ENCODE peak calls at places on chromosome 3, in four cellular contexts. One of them, this sample, is unnamed.

GRCh38 chr3:79392479-79392878 is 375.3 kb downstream of the ROBO1 start:
- DNase-seq in K562: no peak
- DNase-seq in GM12878: no peak
- DNase-seq in WTC11: no peak
- DNase-seq in this sample: no peak

GRCh38 chr3:32948625-32949445 is 2.6 kb upstream of the CCR4 start:
- DNase-seq in WTC11: no peak
- DNase-seq in GM12878: no peak
- DNase-seq in K562: no peak
- DNase-seq in this sample: no peak

GRCh38 chr3:190517696-190518095 is 3.8 kb downstream of the IL1RAP start:
- DNase-seq in K562: no peak
- DNase-seq in WTC11: no peak
- DNase-seq in GM12878: no peak
- DNase-seq in this sample: no peak

GRCh38 chr3:143429628-143430514 is 310.3 kb downstream of the CHST2 start:
- DNase-seq in GM12878: no peak
- DNase-seq in WTC11: no peak
- DNase-seq in K562: no peak
- DNase-seq in this sample: no peak

GRCh38 chr3:155078959-155079794 is 942 bp upstream of the MME start:
- DNase-seq in GM12878: no peak
- DNase-seq in K562: peak; percentile 31
- DNase-seq in WTC11: peak; percentile 32
- DNase-seq in this sample: no peak

GRCh38 chr3:156143136-156143535 is 22.8 kb downstream of the KCNAB1 start:
- DNase-seq in GM12878: no peak
- DNase-seq in K562: no peak
- DNase-seq in WTC11: no peak
- DNase-seq in this sample: no peak

GRCh38 chr3:38658886-38659285 is 9.4 kb upstream of the SCN5A start:
- DNase-seq in K562: no peak
- DNase-seq in WTC11: no peak
- DNase-seq in GM12878: no peak
- DNase-seq in this sample: no peak

GRCh38 chr3:123847209-123847608 is 36.9 kb downstream of the MYLK start:
- DNase-seq in K562: no peak
- DNase-seq in WTC11: no peak
- DNase-seq in GM12878: no peak
- DNase-seq in this sample: no peak

GRCh38 chr3:27115352-27115751 is 253.8 kb downstream of the NEK10 start:
- DNase-seq in GM12878: no peak
- DNase-seq in WTC11: no peak
- DNase-seq in K562: no peak
- DNase-seq in this sample: peak; percentile 64

GRCh38 chr3:152146461-152146860 is 122.3 kb upstream of the MBNL1 start:
- DNase-seq in K562: no peak
- DNase-seq in WTC11: no peak
- DNase-seq in GM12878: no peak
- DNase-seq in this sample: no peak

GRCh38 chr3:25696019-25696418 is 31.3 kb upstream of the TOP2B start:
- DNase-seq in K562: no peak
- DNase-seq in GM12878: no peak
- DNase-seq in WTC11: no peak
- DNase-seq in this sample: no peak

GRCh38 chr3:37457392-37458065 is 283.1 kb upstream of the LRRFIP2 start:
- DNase-seq in K562: no peak
- DNase-seq in GM12878: no peak
- DNase-seq in WTC11: peak; percentile 19
- DNase-seq in this sample: no peak

GRCh38 chr3:59424268-59425010 is 374.6 kb upstream of the CFAP20DC start:
- DNase-seq in K562: no peak
- DNase-seq in WTC11: no peak
- DNase-seq in GM12878: no peak
- DNase-seq in this sample: no peak
- TF ChIP-seq CREM in K562: no peak
- TF ChIP-seq CREM in WTC11: no peak
- TF ChIP-seq CREM in GM12878: no peak
- TF ChIP-seq CREM in this sample: no peak

GRCh38 chr3:71062920-71063767 is 520.4 kb downstream of the FOXP1 start:
- DNase-seq in GM12878: no peak
- DNase-seq in WTC11: no peak
- DNase-seq in K562: peak; percentile 40
- DNase-seq in this sample: no peak

GRCh38 chr3:71061037-71061436 is 522.5 kb downstream of the FOXP1 start:
- DNase-seq in K562: no peak
- DNase-seq in WTC11: no peak
- DNase-seq in GM12878: no peak
- DNase-seq in this sample: no peak

GRCh38 chr3:71062037-71062919 is 521.2 kb downstream of the FOXP1 start:
- DNase-seq in GM12878: no peak
- DNase-seq in WTC11: no peak
- DNase-seq in K562: no peak
- DNase-seq in this sample: no peak

GRCh38 chr3:71060536-71060935 is 523.0 kb downstream of the FOXP1 start:
- DNase-seq in K562: no peak
- DNase-seq in GM12878: no peak
- DNase-seq in WTC11: no peak
- DNase-seq in this sample: peak; percentile 91

DNA sequence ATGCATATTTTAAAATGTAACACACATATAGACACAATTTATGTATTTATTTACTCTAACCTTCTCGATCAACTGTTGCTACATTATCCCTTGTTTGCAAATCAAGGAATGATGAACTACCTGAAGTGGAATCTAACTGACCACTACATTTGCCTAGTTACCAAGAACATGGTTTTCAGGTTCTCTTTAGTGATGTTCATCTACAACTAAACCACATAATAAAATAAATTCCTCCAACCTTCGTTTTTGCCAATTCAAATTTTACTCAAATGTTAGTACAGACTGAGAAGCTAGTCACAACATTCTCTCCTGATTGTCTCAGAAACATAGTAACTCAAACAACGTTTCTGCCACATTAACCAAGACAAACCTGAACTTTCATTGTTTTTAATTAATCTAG is 521.9 kb downstream of the FOXP1 start:
- DNase-seq in GM12878: no peak
- DNase-seq in K562: no peak
- DNase-seq in WTC11: no peak
- DNase-seq in this sample: no peak
- TF ChIP-seq CREM in GM12878: no peak
- TF ChIP-seq CREM in K562: no peak
- TF ChIP-seq CREM in WTC11: no peak
- TF ChIP-seq CREM in this sample: no peak

DNA sequence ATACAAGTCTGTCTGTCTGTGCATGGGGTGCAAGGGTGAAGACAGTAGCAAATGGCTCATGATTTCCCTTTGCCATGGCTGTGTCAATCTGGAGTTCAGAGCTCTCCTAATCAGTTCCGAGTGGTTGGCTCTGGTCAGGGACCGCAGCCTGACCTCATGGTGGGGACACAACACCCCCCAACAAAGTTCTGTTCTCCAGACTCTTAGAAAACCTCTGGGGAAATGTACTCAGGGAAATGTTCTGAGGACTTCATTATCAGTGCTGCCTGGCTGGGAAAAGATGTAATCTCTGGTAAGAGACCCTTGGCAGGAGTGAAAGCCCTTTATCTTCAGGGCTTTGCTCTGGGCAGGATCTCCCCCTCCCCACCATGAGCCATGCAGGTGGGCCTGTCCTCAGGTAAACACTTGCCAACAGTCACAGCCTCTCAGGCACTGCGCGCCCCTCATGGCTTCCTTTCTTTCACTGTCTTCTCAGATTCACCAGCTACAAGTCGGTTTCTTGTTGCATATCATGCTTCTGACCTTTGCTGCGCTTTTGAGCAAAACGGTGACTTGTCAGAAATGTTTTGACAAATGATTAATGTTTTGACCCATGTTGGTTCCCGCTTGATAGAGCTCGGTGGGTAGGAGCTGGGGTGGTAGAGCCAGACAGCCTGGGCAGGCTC is 95.5 kb downstream of the ST6GAL1 start:
- DNase-seq in WTC11: no peak
- DNase-seq in GM12878: peak; percentile 71
- DNase-seq in K562: peak; percentile 57
- DNase-seq in this sample: no peak
- TF ChIP-seq CREM in WTC11: no peak
- TF ChIP-seq CREM in GM12878: no peak
- TF ChIP-seq CREM in K562: no peak
- TF ChIP-seq CREM in this sample: no peak

GRCh38 chr3:71581981-71582611 is 1.4 kb downstream of the FOXP1 start:
- DNase-seq in WTC11: peak; percentile 74
- DNase-seq in GM12878: no peak
- DNase-seq in K562: peak; percentile 64
- DNase-seq in this sample: peak; percentile 58
- TF ChIP-seq CREM in WTC11: no peak
- TF ChIP-seq CREM in GM12878: no peak
- TF ChIP-seq CREM in K562: no peak
- TF ChIP-seq CREM in this sample: no peak

DNA sequence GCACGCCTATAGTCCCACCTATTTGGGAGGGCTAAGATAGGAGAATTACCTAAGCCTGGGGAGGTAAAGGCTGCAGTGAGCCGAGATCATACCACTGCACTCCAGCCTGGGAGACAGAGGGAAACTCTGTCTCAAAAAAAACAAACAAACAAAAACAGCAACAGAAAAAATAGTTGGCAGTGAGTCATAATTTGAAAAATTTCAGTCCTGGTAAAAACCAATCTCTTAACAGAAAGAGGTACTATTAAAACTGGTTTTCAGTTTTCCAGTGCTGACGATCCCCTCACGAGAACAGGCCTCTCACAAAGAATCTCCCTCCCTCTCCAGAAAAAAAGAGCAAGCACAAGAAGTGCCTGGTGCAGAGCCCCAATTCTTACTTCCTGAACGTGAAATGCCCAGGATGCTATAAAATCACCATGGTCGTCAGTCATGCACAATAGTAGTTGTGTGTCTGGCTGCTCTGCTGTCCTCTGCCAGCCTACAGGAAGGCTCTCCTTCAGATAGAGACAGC is 22.8 kb upstream of the MAP4 start:
- DNase-seq in WTC11: no peak
- DNase-seq in K562: no peak
- DNase-seq in GM12878: no peak
- DNase-seq in this sample: peak; percentile 30
- TF ChIP-seq CREM in WTC11: no peak
- TF ChIP-seq CREM in K562: no peak
- TF ChIP-seq CREM in GM12878: no peak
- TF ChIP-seq CREM in this sample: no peak

DNA sequence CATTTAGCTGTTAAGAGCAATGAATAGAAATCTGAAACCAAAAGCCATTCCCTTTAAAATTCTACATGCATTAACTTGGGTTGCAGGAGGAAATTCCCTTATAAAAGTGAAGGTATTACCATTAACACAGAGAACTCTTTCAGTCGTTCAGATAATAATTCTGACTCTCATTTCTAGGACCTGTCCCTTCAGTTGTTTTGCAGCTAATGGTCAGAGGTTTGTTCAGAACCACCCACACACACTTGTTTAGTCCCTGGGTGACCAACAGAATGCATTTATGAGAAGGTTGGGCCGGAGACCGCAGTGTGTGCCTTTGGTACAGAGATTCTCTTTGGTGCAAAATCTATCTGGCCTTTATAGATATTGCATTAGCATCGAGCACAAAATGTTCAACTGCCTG is 492.5 kb downstream of the NLGN1 start:
- DNase-seq in K562: no peak
- DNase-seq in GM12878: no peak
- DNase-seq in WTC11: no peak
- DNase-seq in this sample: no peak
- TF ChIP-seq CREM in K562: no peak
- TF ChIP-seq CREM in GM12878: no peak
- TF ChIP-seq CREM in WTC11: no peak
- TF ChIP-seq CREM in this sample: no peak

GRCh38 chr3:29436612-29437313 is 155.9 kb downstream of the RBMS3 start:
- DNase-seq in K562: no peak
- DNase-seq in GM12878: no peak
- DNase-seq in WTC11: no peak
- DNase-seq in this sample: no peak

GRCh38 chr3:29441422-29441821 is 160.6 kb downstream of the RBMS3 start:
- DNase-seq in K562: no peak
- DNase-seq in GM12878: no peak
- DNase-seq in WTC11: no peak
- DNase-seq in this sample: no peak

GRCh38 chr3:29441020-29441324 is 160.1 kb downstream of the RBMS3 start:
- DNase-seq in WTC11: no peak
- DNase-seq in GM12878: no peak
- DNase-seq in K562: no peak
- DNase-seq in this sample: no peak

GRCh38 chr3:29438580-29438979 is 157.7 kb downstream of the RBMS3 start:
- DNase-seq in K562: no peak
- DNase-seq in GM12878: no peak
- DNase-seq in WTC11: no peak
- DNase-seq in this sample: no peak

DNA sequence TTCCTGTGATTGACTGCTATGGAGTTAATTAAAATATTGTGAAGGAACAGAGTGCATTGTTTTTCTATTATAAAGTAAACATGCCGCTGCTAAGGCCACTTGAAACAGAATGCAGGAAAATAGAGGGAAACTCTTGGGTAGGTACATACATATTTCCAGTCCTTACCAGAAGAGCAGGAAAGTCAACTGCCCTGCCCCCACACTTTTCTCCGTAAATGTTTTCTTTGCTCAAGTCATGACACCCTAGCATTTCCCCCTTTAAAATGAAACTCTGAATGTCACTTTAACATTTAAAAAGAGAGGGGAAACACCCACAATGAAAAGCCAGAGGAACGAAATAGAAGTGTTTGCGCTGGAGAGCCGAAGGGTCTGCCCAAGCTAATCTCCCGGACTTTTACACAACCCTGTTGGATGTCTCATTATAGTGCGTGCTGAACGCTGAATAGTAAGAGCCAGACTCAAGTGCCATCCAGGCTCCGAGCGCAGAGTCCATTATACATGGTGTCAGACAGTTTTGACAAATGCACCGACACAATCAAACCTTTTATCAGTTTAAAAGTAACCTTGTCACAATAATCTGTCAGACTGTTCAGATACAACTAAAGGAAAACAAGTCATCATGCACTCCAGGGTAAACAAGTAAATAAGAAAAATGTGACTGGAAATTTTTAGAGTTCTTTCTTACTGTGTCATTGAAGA is 159.6 kb downstream of the RBMS3 start:
- DNase-seq in GM12878: no peak
- DNase-seq in WTC11: no peak
- DNase-seq in K562: no peak
- DNase-seq in this sample: no peak
- TF ChIP-seq CREM in GM12878: no peak
- TF ChIP-seq CREM in WTC11: no peak
- TF ChIP-seq CREM in K562: no peak
- TF ChIP-seq CREM in this sample: no peak

GRCh38 chr3:120457827-120458226 is 7.0 kb upstream of the FSTL1 start:
- DNase-seq in GM12878: no peak
- DNase-seq in K562: no peak
- DNase-seq in WTC11: no peak
- DNase-seq in this sample: no peak
- TF ChIP-seq CREM in GM12878: no peak
- TF ChIP-seq CREM in K562: no peak
- TF ChIP-seq CREM in WTC11: no peak
- TF ChIP-seq CREM in this sample: no peak

GRCh38 chr3:24522155-24522579 is 27.5 kb upstream of the THRB start:
- DNase-seq in GM12878: no peak
- DNase-seq in WTC11: peak; percentile 28
- DNase-seq in K562: no peak
- DNase-seq in this sample: peak; percentile 74
- TF ChIP-seq CREM in GM12878: no peak
- TF ChIP-seq CREM in WTC11: no peak
- TF ChIP-seq CREM in K562: no peak
- TF ChIP-seq CREM in this sample: peak; percentile 35